ENCODE peak calls at places on chromosomes 16 and 17, in six cellular contexts. H is K562, N is T47D, K is SK-N-SH, Q is HCT116, L is GM12878. E is an unnamed sample.

GRCh38 chr17:19386974-19387920 is at the start of gene MFAP4:
- DNase-seq in L (no peak), H (no peak), K (peak; percentile 91), Q (no peak), N (no peak), E (no peak)

GRCh38 chr16:65576631-65577030 is 454.8 kb upstream of the CDH11 start:
- DNase-seq in H (no peak), N (no peak), Q (no peak), L (no peak), K (no peak), E (no peak)

GRCh38 chr17:80970044-80970761 is 21.4 kb upstream of the CHMP6 start:
- DNase-seq in N (peak; percentile 47), L (no peak), Q (no peak), K (peak; percentile 82), H (no peak), E (no peak)

GRCh38 chr16:3170440-3171180 is 17.4 kb upstream of the OR1F1 start:
- DNase-seq in N (peak; percentile 33), L (no peak), Q (no peak), H (no peak), K (no peak), E (no peak)

GRCh38 chr17:59764292-59764741 is 56.9 kb downstream of the VMP1 start:
- DNase-seq in K (no peak), N (no peak), Q (no peak), L (no peak), H (no peak), E (no peak)

GRCh38 chr17:73223626-73224616 is 31.1 kb downstream of the COG1 start:
- DNase-seq in L (no peak), K (no peak), N (no peak), H (no peak), Q (no peak), E (no peak)

GRCh38 chr17:40094874-40095273 is 5.5 kb downstream of the NR1D1 start:
- DNase-seq in K (no peak), Q (no peak), H (no peak), N (no peak), L (no peak), E (no peak)

GRCh38 chr17:48596735-48597491 is 3.3 kb upstream of the HOXB5 start:
- DNase-seq in N (no peak), L (no peak), Q (no peak), H (no peak), K (no peak), E (no peak)

GRCh38 chr17:82630212-82630611 is 18.0 kb downstream of the WDR45B start:
- DNase-seq in N (no peak), Q (no peak), K (no peak), L (no peak), H (no peak), E (no peak)

GRCh38 chr17:31266042-31266441 is 31.0 kb downstream of the OMG start:
- DNase-seq in N (peak; percentile 23), L (no peak), H (no peak), K (no peak), Q (no peak), E (no peak)

GRCh38 chr17:56099649-56100048 is 53.6 kb upstream of the ANKFN1 start:
- DNase-seq in N (peak; percentile 27), L (no peak), K (no peak), Q (no peak), H (no peak), E (no peak)
- TF ChIP-seq JUND in N (no peak), L (no peak), K (no peak), Q (no peak), H (no peak), E (no peak)

DNA sequence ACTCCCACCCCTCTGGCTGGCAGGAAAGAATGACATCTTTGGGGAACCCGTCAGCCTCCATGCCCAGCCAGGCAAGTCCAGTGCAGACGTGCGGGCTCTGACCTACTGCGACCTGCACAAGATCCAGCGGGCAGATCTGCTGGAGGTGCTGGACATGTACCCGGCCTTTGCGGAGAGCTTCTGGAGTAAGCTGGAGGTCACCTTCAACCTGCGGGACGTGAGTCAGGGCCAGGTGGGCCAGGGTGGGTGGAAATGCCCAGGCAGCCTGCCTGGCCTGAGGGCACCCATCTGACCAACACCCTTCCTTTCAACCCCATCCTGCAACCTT is 8.1 kb upstream of the DCAF7 start:
- DNase-seq in H (no peak), L (no peak), Q (no peak), N (no peak), K (peak; percentile 12), E (no peak)
- TF ChIP-seq JUND in H (no peak), L (no peak), Q (no peak), N (no peak), K (no peak), E (no peak)

GRCh38 chr16:84597518-84598390 is 20.1 kb downstream of the COTL1 start:
- DNase-seq in N (no peak), K (no peak), H (no peak), L (no peak), Q (no peak), E (no peak)
- TF ChIP-seq JUND in N (no peak), K (no peak), H (no peak), L (no peak), Q (no peak), E (no peak)

GRCh38 chr17:46125831-46126230 is 67.4 kb downstream of the KANSL1 start:
- DNase-seq in N (no peak), Q (no peak), H (no peak), L (no peak), K (no peak), E (no peak)
- TF ChIP-seq JUND in N (no peak), Q (no peak), H (no peak), L (no peak), K (no peak), E (no peak)

GRCh38 chr16:31188450-31189411 is 8.8 kb downstream of the FUS start:
- DNase-seq in K (no peak), Q (no peak), L (no peak), H (no peak), N (no peak), E (no peak)

GRCh38 chr16:31186176-31186575 is 6.2 kb downstream of the FUS start:
- DNase-seq in N (no peak), L (no peak), H (peak; percentile 23), K (no peak), Q (no peak), E (no peak)

GRCh38 chr16:31186930-31187807 is 7.2 kb downstream of the FUS start:
- DNase-seq in H (peak; percentile 29), L (no peak), Q (no peak), K (no peak), N (no peak), E (no peak)

GRCh38 chr16:31189412-31189778 is 9.5 kb downstream of the FUS start:
- DNase-seq in K (no peak), L (no peak), H (peak; percentile 4), Q (no peak), N (no peak), E (no peak)

GRCh38 chr16:31187808-31188189 is 7.9 kb downstream of the FUS start:
- DNase-seq in L (no peak), N (no peak), Q (no peak), H (no peak), K (no peak), E (no peak)
- TF ChIP-seq JUND in L (no peak), N (no peak), Q (no peak), H (no peak), K (no peak), E (no peak)

GRCh38 chr17:8029121-8029520 is 9.7 kb upstream of the ALOX15B start:
- DNase-seq in H (no peak), K (no peak), N (no peak), Q (no peak), L (no peak), E (no peak)
- TF ChIP-seq JUND in H (no peak), K (no peak), N (no peak), Q (no peak), L (no peak), E (no peak)

DNA sequence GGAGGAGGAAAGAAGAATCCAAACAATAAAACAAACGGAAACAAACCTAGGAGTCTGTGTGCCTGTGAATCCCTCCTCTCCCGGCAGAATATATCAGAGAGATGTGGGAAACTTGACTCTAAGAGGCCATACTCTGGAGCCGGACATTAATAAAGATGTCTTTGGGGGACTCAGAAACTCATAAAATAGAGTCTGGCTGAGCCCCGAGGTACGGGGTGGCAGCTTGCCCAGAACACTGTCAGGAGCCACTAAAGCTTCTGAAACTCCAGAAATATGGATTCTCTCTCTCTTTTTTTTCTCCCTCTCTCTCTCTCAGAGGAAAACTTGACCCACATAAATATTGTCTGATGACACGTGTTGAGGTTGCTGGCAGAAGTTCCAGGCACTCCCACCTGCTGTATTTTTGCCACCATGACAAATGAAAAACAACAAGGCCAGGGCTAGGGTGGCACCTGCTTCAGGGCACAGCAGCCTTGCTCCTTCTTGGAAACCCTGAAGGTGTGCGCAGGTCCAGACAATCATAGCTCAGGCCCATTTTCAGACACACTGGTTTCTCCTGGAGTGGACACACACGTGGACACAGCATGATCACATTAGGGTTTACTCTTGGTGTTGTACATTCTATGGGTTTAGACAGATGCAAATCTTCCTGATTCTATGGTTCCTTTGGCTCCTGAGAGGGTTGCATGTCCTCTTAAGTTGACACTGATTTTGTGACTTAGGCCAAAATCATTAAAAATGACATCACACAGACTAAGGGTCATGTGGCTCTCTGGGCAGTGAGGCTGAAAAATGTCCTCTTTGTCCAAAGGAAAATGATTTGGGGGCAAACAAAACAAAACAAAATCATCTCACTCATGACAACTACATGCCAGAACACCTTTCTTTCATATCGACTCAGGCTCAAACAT is 282.6 kb upstream of the IRX3 start:
- DNase-seq in L (no peak), H (no peak), N (no peak), Q (no peak), K (no peak), E (no peak)
- TF ChIP-seq JUND in L (no peak), H (no peak), N (no peak), Q (no peak), K (no peak), E (no peak)

GRCh38 chr17:42598905-42599304 is 10.3 kb downstream of the RETREG3 start:
- DNase-seq in N (no peak), K (no peak), L (no peak), Q (no peak), H (no peak), E (no peak)
- TF ChIP-seq JUND in N (no peak), K (no peak), L (no peak), Q (no peak), H (no peak), E (no peak)